ENCODE peak calls at places on chromosomes 6 and 20, in ten cellular contexts. L, W, F, U, H, I, Z, T, N and J are unnamed samples.

GRCh38 chr6:90466191-90466940 is 120.5 kb downstream of the MAP3K7 start:
- DNase-seq in L (peak), W (peak), N (no peak), F (no peak), U (no peak), I (no peak), H (no peak), T (no peak), Z (no peak), J (peak)

GRCh38 chr6:3176562-3177355 is 19.4 kb upstream of the TUBB2A start:
- DNase-seq in L (peak), H (no peak), T (no peak), F (peak), I (peak), Z (no peak), N (no peak), U (peak), W (peak), J (peak)

GRCh38 chr6:34583461-34583860 is 27.3 kb upstream of the SPDEF start:
- DNase-seq in I (no peak), T (no peak), N (no peak), F (no peak), L (no peak), U (no peak), Z (no peak), H (no peak), W (peak), J (no peak)

GRCh38 chr6:137610702-137611101 is 116.5 kb upstream of the OLIG3 start:
- DNase-seq in I (no peak), F (no peak), L (no peak), U (no peak), T (no peak), N (no peak), W (no peak), Z (no peak), H (no peak), J (no peak)

GRCh38 chr6:56555438-56555872 is 87.2 kb downstream of the DST start:
- DNase-seq in F (no peak), Z (no peak), T (peak), W (no peak), I (no peak), U (peak), N (no peak), H (no peak), L (no peak), J (no peak)

GRCh38 chr6:135921176-135921575 is 69.7 kb downstream of the PDE7B start:
- DNase-seq in F (no peak), H (no peak), N (no peak), W (no peak), L (peak), U (no peak), I (no peak), T (no peak), Z (no peak), J (no peak)

GRCh38 chr20:46027245-46027853 is 1.7 kb upstream of the SLC12A5 start:
- DNase-seq in I (peak), U (peak), T (no peak), H (no peak), Z (peak), W (no peak), F (peak), N (no peak), L (peak), J (peak)

GRCh38 chr6:117317261-117317660 is 51.9 kb downstream of the VGLL2 start:
- DNase-seq in T (no peak), U (no peak), N (no peak), Z (no peak), F (peak), L (peak), H (no peak), I (no peak), W (no peak), J (no peak)

GRCh38 chr6:151087861-151088598 is 151.7 kb upstream of the AKAP12 start:
- DNase-seq in W (no peak), L (peak), Z (no peak), F (no peak), U (peak), T (no peak), N (no peak), H (no peak), I (no peak), J (peak)

GRCh38 chr20:5171074-5171789 is 44.4 kb downstream of the CDS2 start:
- DNase-seq in W (no peak), F (no peak), N (no peak), I (no peak), L (no peak), H (no peak), U (no peak), Z (no peak), T (no peak), J (no peak)

GRCh38 chr6:92110390-92110789 is 1309.0 kb downstream of the EPHA7 start:
- DNase-seq in N (no peak), I (no peak), F (no peak), L (no peak), Z (no peak), W (no peak), H (no peak), T (peak), U (no peak), J (no peak)

GRCh38 chr20:32861446-32861845 is 2.7 kb downstream of the EFCAB8 start:
- DNase-seq in I (no peak), N (no peak), Z (no peak), F (no peak), L (no peak), T (no peak), H (no peak), U (no peak), W (no peak), J (no peak)

GRCh38 chr6:157488635-157489226 is 107.7 kb downstream of the ZDHHC14 start:
- DNase-seq in T (no peak), U (no peak), H (no peak), Z (no peak), L (no peak), I (no peak), N (no peak), W (no peak), F (no peak), J (no peak)